ENCODE peak calls at places on chromosomes 3 and 15, in five cellular contexts. One of them, this sample, is unnamed.

GRCh38 chr3:100093826-100094225 is 20.5 kb downstream of the FILIP1L start:
- DNase-seq in NCI-H2081: no peak
- DNase-seq in pulmonary artery endothelial cell: no peak
- DNase-seq in globus pallidus: no peak
- DNase-seq in RWPE1: no peak
- DNase-seq in this sample: no peak

GRCh38 chr15:90557651-90558084 is 27.9 kb downstream of the CRTC3 start:
- DNase-seq in NCI-H2081: no peak
- DNase-seq in pulmonary artery endothelial cell: no peak
- DNase-seq in RWPE1: no peak
- DNase-seq in globus pallidus: peak; percentile 84
- DNase-seq in this sample: no peak

GRCh38 chr3:4474683-4475490 is 7.8 kb upstream of the SUMF1 start:
- DNase-seq in globus pallidus: peak; percentile 39
- DNase-seq in NCI-H2081: no peak
- DNase-seq in RWPE1: no peak
- DNase-seq in pulmonary artery endothelial cell: peak; percentile 93
- DNase-seq in this sample: no peak

GRCh38 chr3:12752803-12753202 is 6.3 kb downstream of the TMEM40 start:
- DNase-seq in RWPE1: no peak
- DNase-seq in globus pallidus: no peak
- DNase-seq in pulmonary artery endothelial cell: no peak
- DNase-seq in NCI-H2081: no peak
- DNase-seq in this sample: no peak

GRCh38 chr15:98737122-98737521 is 88.8 kb downstream of the IGF1R start:
- DNase-seq in NCI-H2081: no peak
- DNase-seq in globus pallidus: no peak
- DNase-seq in pulmonary artery endothelial cell: no peak
- DNase-seq in RWPE1: no peak
- DNase-seq in this sample: no peak

GRCh38 chr15:92808611-92809063 is 91.5 kb upstream of the CHD2 start:
- DNase-seq in pulmonary artery endothelial cell: no peak
- DNase-seq in NCI-H2081: no peak
- DNase-seq in RWPE1: no peak
- DNase-seq in globus pallidus: no peak
- DNase-seq in this sample: peak; percentile 65

GRCh38 chr3:72143322-72143721 is 358.4 kb upstream of the PROK2 start:
- DNase-seq in globus pallidus: no peak
- DNase-seq in pulmonary artery endothelial cell: no peak
- DNase-seq in RWPE1: no peak
- DNase-seq in NCI-H2081: no peak
- DNase-seq in this sample: no peak

GRCh38 chr3:57682284-57682683 is 10.6 kb downstream of the DENND6A start:
- DNase-seq in pulmonary artery endothelial cell: no peak
- DNase-seq in NCI-H2081: no peak
- DNase-seq in RWPE1: no peak
- DNase-seq in globus pallidus: no peak
- DNase-seq in this sample: no peak

GRCh38 chr3:107962946-107963345 is 127.9 kb downstream of the CD47 start:
- DNase-seq in NCI-H2081: no peak
- DNase-seq in globus pallidus: no peak
- DNase-seq in RWPE1: peak; percentile 78
- DNase-seq in pulmonary artery endothelial cell: no peak
- DNase-seq in this sample: no peak

GRCh38 chr3:114552527-114552812 is 258.6 kb downstream of the TIGIT start:
- DNase-seq in RWPE1: no peak
- DNase-seq in pulmonary artery endothelial cell: no peak
- DNase-seq in globus pallidus: no peak
- DNase-seq in NCI-H2081: no peak
- DNase-seq in this sample: no peak

GRCh38 chr3:197007296-197007940 is 22.2 kb downstream of the MELTF start:
- DNase-seq in pulmonary artery endothelial cell: no peak
- DNase-seq in RWPE1: peak; percentile 48
- DNase-seq in globus pallidus: no peak
- DNase-seq in NCI-H2081: no peak
- DNase-seq in this sample: no peak

GRCh38 chr3:143283432-143284128 is 164.0 kb downstream of the CHST2 start:
- DNase-seq in pulmonary artery endothelial cell: no peak
- DNase-seq in RWPE1: peak; percentile 56
- DNase-seq in NCI-H2081: no peak
- DNase-seq in globus pallidus: no peak
- DNase-seq in this sample: no peak

GRCh38 chr3:181358060-181358459 is 353.7 kb upstream of the SOX2 start:
- DNase-seq in NCI-H2081: no peak
- DNase-seq in RWPE1: no peak
- DNase-seq in pulmonary artery endothelial cell: no peak
- DNase-seq in globus pallidus: no peak
- DNase-seq in this sample: no peak

GRCh38 chr3:55183259-55183658 is 255.4 kb upstream of the LRTM1 start:
- DNase-seq in globus pallidus: no peak
- DNase-seq in pulmonary artery endothelial cell: no peak
- DNase-seq in NCI-H2081: peak; percentile 66
- DNase-seq in RWPE1: no peak
- DNase-seq in this sample: no peak

This sample was measured in NCI-H2107.